ENCODE peak calls at places on chromosomes 12 and 14, in ten cellular contexts. One of them, this sample, is unnamed.

GRCh38 chr12:99200711-99201384 is 446.7 kb upstream of the GARIN6 start:
- DNase-seq in tibial artery: no peak
- DNase-seq in right lobe of liver: no peak
- DNase-seq in AG10803: no peak
- DNase-seq in neuronal stem cell: no peak
- DNase-seq in heart left ventricle: no peak
- DNase-seq in kidney: no peak
- DNase-seq in foreskin fibroblast: no peak
- DNase-seq in A549: no peak
- DNase-seq in sigmoid colon: no peak
- DNase-seq in this sample: no peak

GRCh38 chr14:24080888-24081738 is 9.8 kb downstream of the CPNE6 start:
- DNase-seq in sigmoid colon: no peak
- DNase-seq in A549: peak; percentile 67
- DNase-seq in AG10803: peak; percentile 8
- DNase-seq in tibial artery: no peak
- DNase-seq in right lobe of liver: peak; percentile 76
- DNase-seq in neuronal stem cell: no peak
- DNase-seq in heart left ventricle: peak; percentile 78
- DNase-seq in kidney: peak; percentile 90
- DNase-seq in foreskin fibroblast: peak; percentile 21
- DNase-seq in this sample: peak; percentile 94

GRCh38 chr12:93943766-93944165 is 204.6 kb upstream of the PLXNC1 start:
- DNase-seq in foreskin fibroblast: peak; percentile 75
- DNase-seq in heart left ventricle: no peak
- DNase-seq in kidney: no peak
- DNase-seq in neuronal stem cell: no peak
- DNase-seq in right lobe of liver: no peak
- DNase-seq in A549: no peak
- DNase-seq in tibial artery: peak; percentile 70
- DNase-seq in AG10803: peak; percentile 80
- DNase-seq in sigmoid colon: no peak
- DNase-seq in this sample: no peak

GRCh38 chr14:92039073-92039719 is 663 bp downstream of the TRIP11 start:
- DNase-seq in neuronal stem cell: peak; percentile 46
- DNase-seq in sigmoid colon: no peak
- DNase-seq in foreskin fibroblast: peak; percentile 27
- DNase-seq in kidney: peak; percentile 82
- DNase-seq in heart left ventricle: no peak
- DNase-seq in right lobe of liver: no peak
- DNase-seq in A549: peak; percentile 52
- DNase-seq in tibial artery: peak; percentile 30
- DNase-seq in AG10803: peak; percentile 58
- DNase-seq in this sample: peak; percentile 59

GRCh38 chr12:113334786-113335539 is at the start of gene SLC8B1:
- DNase-seq in A549: peak; percentile 86
- DNase-seq in tibial artery: peak; percentile 85
- DNase-seq in kidney: peak; percentile 97
- DNase-seq in foreskin fibroblast: peak; percentile 71
- DNase-seq in heart left ventricle: peak; percentile 96
- DNase-seq in right lobe of liver: peak; percentile 93
- DNase-seq in neuronal stem cell: peak; percentile 83
- DNase-seq in sigmoid colon: peak; percentile 94
- DNase-seq in AG10803: peak; percentile 71
- DNase-seq in this sample: peak; percentile 93

GRCh38 chr12:75959506-75959905 is 72.1 kb downstream of the PHLDA1 start:
- DNase-seq in heart left ventricle: no peak
- DNase-seq in AG10803: peak; percentile 54
- DNase-seq in right lobe of liver: no peak
- DNase-seq in kidney: no peak
- DNase-seq in A549: no peak
- DNase-seq in tibial artery: no peak
- DNase-seq in neuronal stem cell: no peak
- DNase-seq in foreskin fibroblast: no peak
- DNase-seq in sigmoid colon: no peak
- DNase-seq in this sample: no peak

GRCh38 chr14:61564623-61565091 is 130.7 kb upstream of the HIF1A start:
- DNase-seq in AG10803: peak; percentile 96
- DNase-seq in kidney: no peak
- DNase-seq in foreskin fibroblast: peak; percentile 95
- DNase-seq in right lobe of liver: no peak
- DNase-seq in tibial artery: no peak
- DNase-seq in A549: peak; percentile 79
- DNase-seq in heart left ventricle: no peak
- DNase-seq in sigmoid colon: no peak
- DNase-seq in neuronal stem cell: no peak
- DNase-seq in this sample: no peak

GRCh38 chr12:124504273-124505000 is 63.0 kb downstream of the NCOR2 start:
- DNase-seq in A549: no peak
- DNase-seq in kidney: no peak
- DNase-seq in AG10803: no peak
- DNase-seq in right lobe of liver: no peak
- DNase-seq in sigmoid colon: no peak
- DNase-seq in tibial artery: no peak
- DNase-seq in foreskin fibroblast: no peak
- DNase-seq in heart left ventricle: peak; percentile 48
- DNase-seq in neuronal stem cell: no peak
- DNase-seq in this sample: no peak

GRCh38 chr14:48614003-48614402 is 938.6 kb upstream of the MDGA2 start:
- DNase-seq in AG10803: no peak
- DNase-seq in sigmoid colon: no peak
- DNase-seq in neuronal stem cell: no peak
- DNase-seq in heart left ventricle: no peak
- DNase-seq in foreskin fibroblast: no peak
- DNase-seq in right lobe of liver: no peak
- DNase-seq in tibial artery: no peak
- DNase-seq in A549: no peak
- DNase-seq in kidney: no peak
- DNase-seq in this sample: no peak

GRCh38 chr12:6582196-6582595 is 14.1 kb upstream of the NOP2 start:
- DNase-seq in heart left ventricle: no peak
- DNase-seq in right lobe of liver: no peak
- DNase-seq in sigmoid colon: no peak
- DNase-seq in tibial artery: no peak
- DNase-seq in A549: no peak
- DNase-seq in foreskin fibroblast: no peak
- DNase-seq in neuronal stem cell: no peak
- DNase-seq in kidney: no peak
- DNase-seq in AG10803: no peak
- DNase-seq in this sample: no peak

GRCh38 chr12:123602651-123603195 is 824 bp downstream of the DDX55 start:
- DNase-seq in right lobe of liver: no peak
- DNase-seq in sigmoid colon: no peak
- DNase-seq in foreskin fibroblast: no peak
- DNase-seq in tibial artery: no peak
- DNase-seq in kidney: no peak
- DNase-seq in heart left ventricle: no peak
- DNase-seq in A549: no peak
- DNase-seq in AG10803: peak; percentile 18
- DNase-seq in neuronal stem cell: no peak
- DNase-seq in this sample: no peak

GRCh38 chr12:58420496-58420895 is 479.1 kb downstream of the ATP23 start:
- DNase-seq in neuronal stem cell: no peak
- DNase-seq in kidney: no peak
- DNase-seq in A549: no peak
- DNase-seq in right lobe of liver: no peak
- DNase-seq in foreskin fibroblast: peak; percentile 50
- DNase-seq in AG10803: peak; percentile 80
- DNase-seq in sigmoid colon: no peak
- DNase-seq in heart left ventricle: no peak
- DNase-seq in tibial artery: no peak
- DNase-seq in this sample: no peak

GRCh38 chr12:58419905-58420304 is 478.5 kb downstream of the ATP23 start:
- DNase-seq in AG10803: peak; percentile 40
- DNase-seq in foreskin fibroblast: no peak
- DNase-seq in right lobe of liver: no peak
- DNase-seq in neuronal stem cell: no peak
- DNase-seq in kidney: no peak
- DNase-seq in heart left ventricle: no peak
- DNase-seq in tibial artery: no peak
- DNase-seq in A549: no peak
- DNase-seq in sigmoid colon: no peak
- DNase-seq in this sample: no peak

GRCh38 chr12:58421990-58422389 is 480.6 kb downstream of the ATP23 start:
- DNase-seq in A549: no peak
- DNase-seq in foreskin fibroblast: no peak
- DNase-seq in tibial artery: no peak
- DNase-seq in AG10803: no peak
- DNase-seq in kidney: no peak
- DNase-seq in right lobe of liver: no peak
- DNase-seq in neuronal stem cell: no peak
- DNase-seq in heart left ventricle: no peak
- DNase-seq in sigmoid colon: no peak
- DNase-seq in this sample: no peak

GRCh38 chr12:58425481-58426392 is 484.4 kb downstream of the ATP23 start:
- DNase-seq in sigmoid colon: no peak
- DNase-seq in right lobe of liver: no peak
- DNase-seq in tibial artery: no peak
- DNase-seq in A549: peak; percentile 76
- DNase-seq in heart left ventricle: peak; percentile 55
- DNase-seq in kidney: peak; percentile 72
- DNase-seq in foreskin fibroblast: peak; percentile 94
- DNase-seq in neuronal stem cell: peak; percentile 79
- DNase-seq in AG10803: peak; percentile 96
- DNase-seq in this sample: no peak

GRCh38 chr12:58424735-58425379 is 483.5 kb downstream of the ATP23 start:
- DNase-seq in kidney: no peak
- DNase-seq in A549: no peak
- DNase-seq in foreskin fibroblast: no peak
- DNase-seq in tibial artery: no peak
- DNase-seq in AG10803: peak; percentile 52
- DNase-seq in neuronal stem cell: no peak
- DNase-seq in right lobe of liver: no peak
- DNase-seq in sigmoid colon: no peak
- DNase-seq in heart left ventricle: no peak
- DNase-seq in this sample: no peak
- H3K4me3 ChIP-seq in kidney: no peak overlapping the region
- H3K4me3 ChIP-seq in A549: peak overlapping the region; percentile 20
- H3K4me3 ChIP-seq in foreskin fibroblast: peak overlapping the region; percentile 1
- H3K4me3 ChIP-seq in tibial artery: no peak overlapping the region
- H3K4me3 ChIP-seq in AG10803: peak overlapping the region; percentile 23
- H3K4me3 ChIP-seq in neuronal stem cell: no peak overlapping the region
- H3K4me3 ChIP-seq in right lobe of liver: no peak overlapping the region
- H3K4me3 ChIP-seq in sigmoid colon: no peak overlapping the region
- H3K4me3 ChIP-seq in heart left ventricle: no peak overlapping the region
- H3K4me3 ChIP-seq in this sample: no peak overlapping the region

GRCh38 chr14:44896275-44897040 is 65.3 kb downstream of the KLHL28 start:
- DNase-seq in tibial artery: no peak
- DNase-seq in kidney: no peak
- DNase-seq in AG10803: no peak
- DNase-seq in foreskin fibroblast: no peak
- DNase-seq in heart left ventricle: no peak
- DNase-seq in neuronal stem cell: no peak
- DNase-seq in sigmoid colon: no peak
- DNase-seq in right lobe of liver: no peak
- DNase-seq in A549: no peak
- DNase-seq in this sample: no peak
- H3K4me3 ChIP-seq in tibial artery: peak overlapping the region; percentile 77
- H3K4me3 ChIP-seq in kidney: peak overlapping the region; percentile 89
- H3K4me3 ChIP-seq in AG10803: peak overlapping the region; percentile 10
- H3K4me3 ChIP-seq in foreskin fibroblast: peak overlapping the region; percentile 88
- H3K4me3 ChIP-seq in heart left ventricle: peak overlapping the region; percentile 79
- H3K4me3 ChIP-seq in neuronal stem cell: no peak overlapping the region
- H3K4me3 ChIP-seq in sigmoid colon: peak overlapping the region; percentile 7
- H3K4me3 ChIP-seq in right lobe of liver: no peak overlapping the region
- H3K4me3 ChIP-seq in A549: peak overlapping the region; percentile 19
- H3K4me3 ChIP-seq in this sample: no peak overlapping the region

GRCh38 chr12:34219046-34219770 is 196.9 kb downstream of the ALG10 start:
- DNase-seq in kidney: no peak
- DNase-seq in tibial artery: no peak
- DNase-seq in AG10803: peak; percentile 17
- DNase-seq in foreskin fibroblast: no peak
- DNase-seq in A549: no peak
- DNase-seq in sigmoid colon: no peak
- DNase-seq in heart left ventricle: no peak
- DNase-seq in neuronal stem cell: peak; percentile 1
- DNase-seq in right lobe of liver: no peak
- DNase-seq in this sample: no peak
- H3K4me3 ChIP-seq in kidney: peak overlapping the region; percentile 63
- H3K4me3 ChIP-seq in tibial artery: peak overlapping the region; percentile 22
- H3K4me3 ChIP-seq in AG10803: no peak overlapping the region
- H3K4me3 ChIP-seq in foreskin fibroblast: no peak overlapping the region
- H3K4me3 ChIP-seq in A549: peak overlapping the region; percentile 47
- H3K4me3 ChIP-seq in sigmoid colon: peak overlapping the region; percentile 29
- H3K4me3 ChIP-seq in heart left ventricle: peak overlapping the region; percentile 63
- H3K4me3 ChIP-seq in neuronal stem cell: peak overlapping the region; percentile 45
- H3K4me3 ChIP-seq in right lobe of liver: peak overlapping the region; percentile 36
- H3K4me3 ChIP-seq in this sample: peak overlapping the region; percentile 37

DNA sequence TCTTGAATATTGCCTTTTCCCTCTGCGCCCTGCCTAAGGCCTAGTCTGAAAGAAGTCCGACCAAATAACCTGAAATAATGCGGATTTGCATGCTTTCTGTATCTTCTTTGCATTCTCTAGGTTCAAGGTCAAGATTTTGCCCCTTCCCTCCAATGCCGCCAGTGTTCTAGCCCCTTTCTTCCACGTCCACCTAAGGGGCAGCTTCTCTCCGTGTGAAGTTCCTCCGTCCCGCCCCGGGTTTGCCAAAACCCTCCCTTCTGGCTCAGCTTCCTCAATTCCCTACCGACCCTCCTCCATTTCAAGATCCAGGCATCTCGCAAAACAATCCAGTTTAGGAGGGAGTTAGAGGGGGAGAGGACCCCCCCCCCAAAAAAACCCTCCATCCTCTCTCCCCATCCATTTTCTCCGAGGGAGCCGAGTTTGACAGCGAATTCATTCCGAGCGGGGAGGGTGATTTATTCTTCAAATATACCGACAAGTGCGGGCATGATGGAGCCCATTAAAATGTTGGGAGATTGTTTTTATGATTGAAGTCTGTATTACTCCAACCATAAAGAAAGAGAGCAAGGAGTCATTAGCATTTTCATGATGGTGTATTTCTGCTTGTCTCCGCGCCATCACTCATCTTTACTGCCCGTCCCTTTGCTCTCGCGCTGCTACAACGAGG is 20.9 kb upstream of the ATP5MC2 start:
- DNase-seq in heart left ventricle: no peak
- DNase-seq in sigmoid colon: no peak
- DNase-seq in right lobe of liver: no peak
- DNase-seq in neuronal stem cell: no peak
- DNase-seq in tibial artery: no peak
- DNase-seq in foreskin fibroblast: no peak
- DNase-seq in A549: no peak
- DNase-seq in AG10803: no peak
- DNase-seq in kidney: no peak
- DNase-seq in this sample: no peak
- H3K4me3 ChIP-seq in heart left ventricle: peak overlapping the region; percentile 28
- H3K4me3 ChIP-seq in sigmoid colon: no peak overlapping the region
- H3K4me3 ChIP-seq in right lobe of liver: peak overlapping the region; percentile 12
- H3K4me3 ChIP-seq in neuronal stem cell: peak overlapping the region; percentile 62
- H3K4me3 ChIP-seq in tibial artery: no peak overlapping the region
- H3K4me3 ChIP-seq in foreskin fibroblast: no peak overlapping the region
- H3K4me3 ChIP-seq in A549: no peak overlapping the region
- H3K4me3 ChIP-seq in AG10803: no peak overlapping the region
- H3K4me3 ChIP-seq in kidney: peak overlapping the region; percentile 38
- H3K4me3 ChIP-seq in this sample: peak overlapping the region; percentile 19